ENCODE peak calls at places on chromosomes 7 and 10, in four cellular contexts. C is psoas muscle, H is AG04450, I is prostate gland. A is an unnamed sample.

GRCh38 chr7:55074008-55074499 is 55.2 kb downstream of the EGFR start:
- DNase-seq in C (peak; percentile 69), H (no peak), I (peak; percentile 32), A (no peak)

GRCh38 chr10:55820478-55820877 is 540.6 kb downstream of the ZWINT start:
- DNase-seq in C (no peak), H (no peak), I (no peak), A (no peak)

GRCh38 chr10:68876919-68877250 is 24.2 kb upstream of the DDX50 start:
- DNase-seq in C (no peak), H (no peak), I (no peak), A (no peak)

GRCh38 chr10:52597189-52597863 is 175.3 kb downstream of the MBL2 start:
- DNase-seq in C (no peak), H (no peak), I (no peak), A (no peak)

GRCh38 chr7:148116195-148116594 is 474.4 kb upstream of the C7orf33 start:
- DNase-seq in C (no peak), H (no peak), I (no peak), A (no peak)

GRCh38 chr7:135385209-135385608 is 124.7 kb downstream of the CNOT4 start:
- DNase-seq in C (peak; percentile 46), H (no peak), I (peak; percentile 37), A (peak; percentile 37)

GRCh38 chr10:103820101-103821062 is 35.0 kb downstream of the SH3PXD2A start:
- DNase-seq in C (peak; percentile 85), H (no peak), I (no peak), A (peak; percentile 63)

GRCh38 chr10:122864901-122865300 is 14.5 kb downstream of the FAM24B start:
- DNase-seq in C (no peak), H (no peak), I (no peak), A (no peak)

GRCh38 chr10:74282151-74282852 is 131.3 kb downstream of the ADK start:
- DNase-seq in C (no peak), H (no peak), I (no peak), A (no peak)

GRCh38 chr10:15642095-15642494 is 77.6 kb downstream of the ITGA8 start:
- DNase-seq in C (no peak), H (no peak), I (no peak), A (no peak)

GRCh38 chr7:28744951-28745350 is 213.2 kb downstream of the TRIL start:
- DNase-seq in C (no peak), H (no peak), I (no peak), A (no peak)

GRCh38 chr10:20185116-20185515 is 368.9 kb downstream of the PLXDC2 start:
- DNase-seq in C (no peak), H (no peak), I (no peak), A (no peak)

GRCh38 chr10:129973674-129974059 is 9.6 kb upstream of the EBF3 start:
- DNase-seq in C (no peak), H (no peak), I (no peak), A (no peak)

GRCh38 chr10:30417301-30417700 is 16.7 kb upstream of the MAP3K8 start:
- DNase-seq in C (no peak), H (no peak), I (no peak), A (no peak)

GRCh38 chr10:84743483-84743882 is 415.1 kb downstream of the CCSER2 start:
- DNase-seq in C (no peak), H (no peak), I (no peak), A (no peak)

GRCh38 chr10:13709931-13710690 is 123.3 kb downstream of the PRPF18 start:
- DNase-seq in C (no peak), H (no peak), I (no peak), A (no peak)

GRCh38 chr10:130708465-130708864 is 572.3 kb downstream of the GLRX3 start:
- DNase-seq in C (no peak), H (no peak), I (no peak), A (peak; percentile 35)

DNA sequence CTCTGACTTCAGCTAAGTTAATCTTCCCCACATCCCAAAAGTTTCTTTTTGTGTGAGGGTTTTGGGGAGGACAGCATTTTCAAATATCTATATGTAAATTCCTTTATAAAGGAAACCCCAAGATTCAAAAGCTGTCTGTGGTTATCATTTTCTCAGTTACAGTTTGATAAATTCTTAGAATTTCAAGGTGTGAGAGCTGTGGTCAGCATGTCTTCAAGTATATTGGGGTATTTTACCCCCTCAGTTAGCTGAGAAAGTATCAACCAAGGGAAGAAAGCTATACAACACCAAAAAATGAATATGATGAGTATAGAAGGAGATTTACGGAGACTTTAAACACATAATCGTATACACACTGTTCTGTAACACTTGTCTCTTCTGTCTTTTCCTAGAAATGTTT is 109.2 kb downstream of the SND1 start:
- DNase-seq in C (no peak), H (no peak), I (no peak), A (no peak)
- TF ChIP-seq CTCF in C (no peak), H (no peak), I (no peak), A (no peak)

GRCh38 chr10:33290286-33291052 is 44.0 kb downstream of the NRP1 start:
- DNase-seq in C (no peak), H (no peak), I (no peak), A (no peak)
- TF ChIP-seq CTCF in C (no peak), H (no peak), I (no peak), A (no peak)

GRCh38 chr10:118804262-118804773 is 49.5 kb upstream of the CACUL1 start:
- DNase-seq in C (no peak), H (no peak), I (no peak), A (no peak)

GRCh38 chr10:118802126-118802793 is 47.5 kb upstream of the CACUL1 start:
- DNase-seq in C (no peak), H (no peak), I (no peak), A (no peak)

GRCh38 chr10:118799779-118800178 is 45.0 kb upstream of the CACUL1 start:
- DNase-seq in C (no peak), H (no peak), I (no peak), A (no peak)

GRCh38 chr10:118798186-118798811 is 43.5 kb upstream of the CACUL1 start:
- DNase-seq in C (no peak), H (no peak), I (no peak), A (no peak)

GRCh38 chr10:118800920-118801319 is 46.1 kb upstream of the CACUL1 start:
- DNase-seq in C (no peak), H (no peak), I (peak; percentile 24), A (peak; percentile 33)
- TF ChIP-seq CTCF in C (peak; percentile 50), H (peak; percentile 21), I (peak; percentile 60), A (peak; percentile 44)

DNA sequence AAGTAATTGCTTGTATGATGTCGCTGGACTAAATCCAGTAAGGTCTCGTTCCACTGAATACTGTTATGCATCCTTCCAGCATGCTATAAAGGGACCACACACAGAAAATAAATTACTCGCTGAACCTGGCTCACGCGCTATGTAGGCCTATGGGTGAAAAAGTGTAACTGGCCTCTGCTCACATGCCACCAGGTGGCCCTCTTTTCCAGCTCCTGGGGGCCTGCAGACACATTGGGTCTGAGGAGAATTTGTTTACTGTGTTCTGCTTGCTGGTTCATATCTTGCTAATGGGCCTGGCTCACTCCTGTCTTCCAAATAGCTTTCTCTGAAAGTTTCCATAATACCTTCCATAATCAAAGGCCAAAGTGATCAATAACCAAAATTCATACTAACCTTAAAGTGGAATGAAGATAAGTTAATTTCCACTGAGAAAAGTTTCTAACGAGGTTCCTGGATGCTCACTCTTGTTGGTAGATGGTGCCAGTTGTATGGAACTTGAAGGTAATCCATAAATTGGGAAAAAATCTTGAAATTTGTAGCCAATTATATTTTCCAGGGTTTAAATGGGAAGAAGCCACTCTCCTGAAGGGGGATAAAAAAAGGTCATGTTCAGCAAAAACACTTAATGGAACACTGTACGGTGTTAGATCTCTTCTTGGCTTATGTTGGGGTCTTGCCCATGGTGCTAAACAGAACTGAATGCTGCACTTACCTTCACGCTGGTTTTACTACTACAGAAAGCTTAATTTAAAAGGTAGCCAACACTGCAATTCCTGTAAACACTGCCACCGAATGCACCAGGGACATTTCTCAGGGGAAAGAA is 27.0 kb upstream of the ZPBP start:
- DNase-seq in C (no peak), H (no peak), I (no peak), A (no peak)
- TF ChIP-seq CTCF in C (no peak), H (no peak), I (no peak), A (no peak)

GRCh38 chr7:1883834-1884582 is 213.9 kb downstream of the ELFN1 start:
- DNase-seq in C (peak; percentile 71), H (no peak), I (no peak), A (no peak)
- TF ChIP-seq CTCF in C (no peak), H (no peak), I (no peak), A (no peak)

GRCh38 chr7:66353547-66353946 is 148.4 kb downstream of the TPST1 start:
- DNase-seq in C (no peak), H (no peak), I (no peak), A (no peak)
- TF ChIP-seq CTCF in C (no peak), H (no peak), I (no peak), A (no peak)

GRCh38 chr10:58479016-58479415 is 33.7 kb upstream of the BICC1 start:
- DNase-seq in C (no peak), H (no peak), I (no peak), A (no peak)

GRCh38 chr10:58477122-58477521 is 35.5 kb upstream of the BICC1 start:
- DNase-seq in C (peak; percentile 47), H (no peak), I (no peak), A (no peak)

GRCh38 chr10:58477902-58478301 is 34.8 kb upstream of the BICC1 start:
- DNase-seq in C (no peak), H (no peak), I (no peak), A (no peak)

GRCh38 chr10:58480321-58480720 is 32.4 kb upstream of the BICC1 start:
- DNase-seq in C (no peak), H (no peak), I (no peak), A (no peak)

DNA sequence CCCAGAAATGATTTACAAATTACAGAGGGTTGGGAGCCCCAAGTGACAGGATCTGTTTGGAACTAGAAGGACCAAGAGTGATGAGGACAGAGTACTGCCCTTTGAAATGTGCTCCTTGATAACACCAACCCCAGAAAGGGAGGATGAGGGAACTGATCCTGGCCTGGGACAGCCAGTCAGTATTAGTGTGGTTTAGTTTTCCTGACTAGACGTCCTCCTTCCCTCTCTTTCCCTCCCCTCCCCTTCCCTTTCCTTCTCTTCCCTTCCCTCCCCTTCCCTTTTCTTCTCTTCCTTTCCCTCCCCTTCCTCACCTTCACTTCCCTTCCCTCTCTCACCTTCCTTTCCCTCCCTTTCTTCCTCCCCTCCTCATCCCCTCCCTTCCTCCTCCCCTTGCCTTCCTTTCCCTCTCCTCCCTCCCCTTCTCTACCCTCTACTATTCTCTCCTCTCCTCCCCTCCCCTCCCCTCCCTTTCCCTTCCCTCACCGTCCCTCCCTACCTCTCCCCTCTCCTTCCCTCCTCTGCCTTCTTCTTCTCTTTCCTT is 31.0 kb upstream of the BICC1 start:
- DNase-seq in C (no peak), H (no peak), I (no peak), A (no peak)
- TF ChIP-seq CTCF in C (no peak), H (no peak), I (no peak), A (no peak)

DNA sequence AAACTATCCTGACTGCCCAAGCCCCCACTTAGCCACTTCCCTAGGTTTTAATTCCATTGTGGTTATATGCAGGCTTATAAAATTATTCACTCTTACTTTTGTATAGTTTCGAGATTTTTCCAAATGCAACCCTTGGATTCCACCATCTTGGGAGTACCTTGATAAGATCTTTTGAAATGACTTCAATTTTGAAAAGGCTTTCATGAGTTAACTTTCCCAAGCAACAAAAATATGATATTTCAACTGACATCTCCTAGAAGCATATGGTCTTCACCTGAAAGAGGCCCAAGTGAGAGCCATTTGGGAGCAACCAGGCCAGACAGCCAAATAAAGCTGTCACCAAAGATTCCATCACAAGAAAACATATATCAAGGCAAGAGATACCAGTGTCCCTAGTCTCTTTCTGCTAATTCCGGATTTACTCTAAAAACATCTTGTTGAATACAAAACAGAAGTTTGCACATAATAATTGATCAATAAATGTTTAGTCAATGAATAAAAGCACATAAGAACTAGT is 1.7 kb upstream of the ST8SIA6 start:
- DNase-seq in C (no peak), H (no peak), I (no peak), A (no peak)
- TF ChIP-seq CTCF in C (no peak), H (no peak), I (no peak), A (no peak)

GRCh38 chr7:90552521-90552920 is 43.6 kb upstream of the CDK14 start:
- DNase-seq in C (no peak), H (no peak), I (no peak), A (no peak)
- TF ChIP-seq CTCF in C (peak; percentile 53), H (peak; percentile 34), I (peak; percentile 24), A (peak; percentile 20)